ENCODE peak calls at places on chromosomes 11 and 22, in four cellular contexts. One of them, this sample, is unnamed.

GRCh38 chr22:25076281-25076680 is 123.4 kb upstream of the CRYBB3 start:
- DNase-seq in GDM1: no peak
- DNase-seq in stimulated activated CD8-positive, alpha-beta memory T cell treated with anti-CD3 and anti-CD28 coated beads, Interleukin-12 subunit alpha, Interleukin-12 subunit beta, amount 100 ng/mL, for 1 hour: no peak
- DNase-seq in iris pigment epithelial cell: no peak
- DNase-seq in this sample: no peak

GRCh38 chr22:35959121-35959800 is 69.4 kb downstream of the RBFOX2 start:
- DNase-seq in stimulated activated CD8-positive, alpha-beta memory T cell treated with anti-CD3 and anti-CD28 coated beads, Interleukin-12 subunit alpha, Interleukin-12 subunit beta, amount 100 ng/mL, for 1 hour: no peak
- DNase-seq in GDM1: no peak
- DNase-seq in iris pigment epithelial cell: no peak
- DNase-seq in this sample: no peak

GRCh38 chr11:131977231-131977630 is 606.8 kb downstream of the NTM start:
- DNase-seq in GDM1: no peak
- DNase-seq in stimulated activated CD8-positive, alpha-beta memory T cell treated with anti-CD3 and anti-CD28 coated beads, Interleukin-12 subunit alpha, Interleukin-12 subunit beta, amount 100 ng/mL, for 1 hour: no peak
- DNase-seq in iris pigment epithelial cell: peak; percentile 59
- DNase-seq in this sample: no peak

GRCh38 chr11:125890447-125891100 is 3.1 kb downstream of the HYLS1 start:
- DNase-seq in GDM1: no peak
- DNase-seq in stimulated activated CD8-positive, alpha-beta memory T cell treated with anti-CD3 and anti-CD28 coated beads, Interleukin-12 subunit alpha, Interleukin-12 subunit beta, amount 100 ng/mL, for 1 hour: no peak
- DNase-seq in iris pigment epithelial cell: peak; percentile 45
- DNase-seq in this sample: no peak

GRCh38 chr22:17554814-17555213 is 8.5 kb upstream of the SLC25A18 start:
- DNase-seq in iris pigment epithelial cell: no peak
- DNase-seq in stimulated activated CD8-positive, alpha-beta memory T cell treated with anti-CD3 and anti-CD28 coated beads, Interleukin-12 subunit alpha, Interleukin-12 subunit beta, amount 100 ng/mL, for 1 hour: no peak
- DNase-seq in GDM1: no peak
- DNase-seq in this sample: no peak

GRCh38 chr11:130212431-130212961 is 52.9 kb downstream of the ST14 start:
- DNase-seq in iris pigment epithelial cell: no peak
- DNase-seq in stimulated activated CD8-positive, alpha-beta memory T cell treated with anti-CD3 and anti-CD28 coated beads, Interleukin-12 subunit alpha, Interleukin-12 subunit beta, amount 100 ng/mL, for 1 hour: no peak
- DNase-seq in GDM1: no peak
- DNase-seq in this sample: no peak

GRCh38 chr11:67583319-67584204 is at the start of gene GSTP1:
- DNase-seq in iris pigment epithelial cell: peak; percentile 88
- DNase-seq in GDM1: peak; percentile 92
- DNase-seq in stimulated activated CD8-positive, alpha-beta memory T cell treated with anti-CD3 and anti-CD28 coated beads, Interleukin-12 subunit alpha, Interleukin-12 subunit beta, amount 100 ng/mL, for 1 hour: peak; percentile 67
- DNase-seq in this sample: peak; percentile 97

GRCh38 chr22:40679964-40680818 is 907 bp downstream of the MCHR1 start:
- DNase-seq in GDM1: no peak
- DNase-seq in iris pigment epithelial cell: peak; percentile 17
- DNase-seq in stimulated activated CD8-positive, alpha-beta memory T cell treated with anti-CD3 and anti-CD28 coated beads, Interleukin-12 subunit alpha, Interleukin-12 subunit beta, amount 100 ng/mL, for 1 hour: no peak
- DNase-seq in this sample: no peak

GRCh38 chr22:39087881-39088687 is 9.0 kb upstream of the APOBEC3H start:
- DNase-seq in iris pigment epithelial cell: no peak
- DNase-seq in stimulated activated CD8-positive, alpha-beta memory T cell treated with anti-CD3 and anti-CD28 coated beads, Interleukin-12 subunit alpha, Interleukin-12 subunit beta, amount 100 ng/mL, for 1 hour: no peak
- DNase-seq in GDM1: no peak
- DNase-seq in this sample: no peak

GRCh38 chr11:26225643-26226042 is 106.3 kb upstream of the ANO3 start:
- DNase-seq in stimulated activated CD8-positive, alpha-beta memory T cell treated with anti-CD3 and anti-CD28 coated beads, Interleukin-12 subunit alpha, Interleukin-12 subunit beta, amount 100 ng/mL, for 1 hour: no peak
- DNase-seq in iris pigment epithelial cell: no peak
- DNase-seq in GDM1: no peak
- DNase-seq in this sample: no peak

GRCh38 chr22:44458044-44459020 is 39.7 kb downstream of the RTL6 start:
- DNase-seq in stimulated activated CD8-positive, alpha-beta memory T cell treated with anti-CD3 and anti-CD28 coated beads, Interleukin-12 subunit alpha, Interleukin-12 subunit beta, amount 100 ng/mL, for 1 hour: no peak
- DNase-seq in iris pigment epithelial cell: no peak
- DNase-seq in GDM1: no peak
- DNase-seq in this sample: no peak

GRCh38 chr11:100220801-100221200 is 466.3 kb upstream of the ARHGAP42 start:
- DNase-seq in iris pigment epithelial cell: no peak
- DNase-seq in stimulated activated CD8-positive, alpha-beta memory T cell treated with anti-CD3 and anti-CD28 coated beads, Interleukin-12 subunit alpha, Interleukin-12 subunit beta, amount 100 ng/mL, for 1 hour: no peak
- DNase-seq in GDM1: no peak
- DNase-seq in this sample: no peak

GRCh38 chr22:40661661-40662060 is 17.6 kb upstream of the MCHR1 start:
- DNase-seq in stimulated activated CD8-positive, alpha-beta memory T cell treated with anti-CD3 and anti-CD28 coated beads, Interleukin-12 subunit alpha, Interleukin-12 subunit beta, amount 100 ng/mL, for 1 hour: no peak
- DNase-seq in iris pigment epithelial cell: no peak
- DNase-seq in GDM1: no peak
- DNase-seq in this sample: no peak

GRCh38 chr11:75259711-75260110 is 19.1 kb downstream of the TPBGL start:
- DNase-seq in stimulated activated CD8-positive, alpha-beta memory T cell treated with anti-CD3 and anti-CD28 coated beads, Interleukin-12 subunit alpha, Interleukin-12 subunit beta, amount 100 ng/mL, for 1 hour: no peak
- DNase-seq in iris pigment epithelial cell: no peak
- DNase-seq in GDM1: no peak
- DNase-seq in this sample: no peak

GRCh38 chr11:127619946-127620345 is 619.4 kb upstream of the KIRREL3 start:
- DNase-seq in iris pigment epithelial cell: no peak
- DNase-seq in GDM1: no peak
- DNase-seq in stimulated activated CD8-positive, alpha-beta memory T cell treated with anti-CD3 and anti-CD28 coated beads, Interleukin-12 subunit alpha, Interleukin-12 subunit beta, amount 100 ng/mL, for 1 hour: no peak
- DNase-seq in this sample: no peak

GRCh38 chr11:69539416-69540117 is 58.1 kb downstream of the LINC01488 start:
- DNase-seq in iris pigment epithelial cell: no peak
- DNase-seq in GDM1: peak; percentile 57
- DNase-seq in stimulated activated CD8-positive, alpha-beta memory T cell treated with anti-CD3 and anti-CD28 coated beads, Interleukin-12 subunit alpha, Interleukin-12 subunit beta, amount 100 ng/mL, for 1 hour: no peak
- DNase-seq in this sample: no peak

GRCh38 chr22:32331236-32331917 is 26.3 kb upstream of the RFPL3 start:
- DNase-seq in GDM1: no peak
- DNase-seq in stimulated activated CD8-positive, alpha-beta memory T cell treated with anti-CD3 and anti-CD28 coated beads, Interleukin-12 subunit alpha, Interleukin-12 subunit beta, amount 100 ng/mL, for 1 hour: no peak
- DNase-seq in iris pigment epithelial cell: no peak
- DNase-seq in this sample: no peak

GRCh38 chr11:63839508-63840355 is 822 bp downstream of the MARK2 start:
- DNase-seq in iris pigment epithelial cell: no peak
- DNase-seq in stimulated activated CD8-positive, alpha-beta memory T cell treated with anti-CD3 and anti-CD28 coated beads, Interleukin-12 subunit alpha, Interleukin-12 subunit beta, amount 100 ng/mL, for 1 hour: no peak
- DNase-seq in GDM1: peak; percentile 26
- DNase-seq in this sample: no peak

GRCh38 chr11:119776031-119776636 is 47.1 kb upstream of the NECTIN1 start:
- DNase-seq in stimulated activated CD8-positive, alpha-beta memory T cell treated with anti-CD3 and anti-CD28 coated beads, Interleukin-12 subunit alpha, Interleukin-12 subunit beta, amount 100 ng/mL, for 1 hour: no peak
- DNase-seq in iris pigment epithelial cell: no peak
- DNase-seq in GDM1: no peak
- DNase-seq in this sample: no peak

GRCh38 chr22:47205562-47205961 is 443.1 kb downstream of the TBC1D22A start:
- DNase-seq in iris pigment epithelial cell: no peak
- DNase-seq in GDM1: no peak
- DNase-seq in stimulated activated CD8-positive, alpha-beta memory T cell treated with anti-CD3 and anti-CD28 coated beads, Interleukin-12 subunit alpha, Interleukin-12 subunit beta, amount 100 ng/mL, for 1 hour: no peak
- DNase-seq in this sample: no peak

GRCh38 chr22:22479999-22480532 is 28.5 kb downstream of the ZNF280B start:
- DNase-seq in GDM1: no peak
- DNase-seq in iris pigment epithelial cell: peak; percentile 30
- DNase-seq in stimulated activated CD8-positive, alpha-beta memory T cell treated with anti-CD3 and anti-CD28 coated beads, Interleukin-12 subunit alpha, Interleukin-12 subunit beta, amount 100 ng/mL, for 1 hour: no peak
- DNase-seq in this sample: no peak

GRCh38 chr11:73528420-73528819 is 69.5 kb downstream of the FAM168A start:
- DNase-seq in GDM1: no peak
- DNase-seq in iris pigment epithelial cell: peak; percentile 21
- DNase-seq in stimulated activated CD8-positive, alpha-beta memory T cell treated with anti-CD3 and anti-CD28 coated beads, Interleukin-12 subunit alpha, Interleukin-12 subunit beta, amount 100 ng/mL, for 1 hour: no peak
- DNase-seq in this sample: peak; percentile 81

GRCh38 chr11:3959015-3959917 is 103.8 kb downstream of the STIM1 start:
- DNase-seq in iris pigment epithelial cell: peak; percentile 75
- DNase-seq in GDM1: no peak
- DNase-seq in stimulated activated CD8-positive, alpha-beta memory T cell treated with anti-CD3 and anti-CD28 coated beads, Interleukin-12 subunit alpha, Interleukin-12 subunit beta, amount 100 ng/mL, for 1 hour: no peak
- DNase-seq in this sample: no peak

GRCh38 chr11:132471491-132471890 is 1060.8 kb downstream of the OPCML start:
- DNase-seq in stimulated activated CD8-positive, alpha-beta memory T cell treated with anti-CD3 and anti-CD28 coated beads, Interleukin-12 subunit alpha, Interleukin-12 subunit beta, amount 100 ng/mL, for 1 hour: no peak
- DNase-seq in iris pigment epithelial cell: no peak
- DNase-seq in GDM1: no peak
- DNase-seq in this sample: no peak

GRCh38 chr11:45658292-45658991 is 7.0 kb downstream of the CHST1 start:
- DNase-seq in iris pigment epithelial cell: peak; percentile 83
- DNase-seq in GDM1: no peak
- DNase-seq in stimulated activated CD8-positive, alpha-beta memory T cell treated with anti-CD3 and anti-CD28 coated beads, Interleukin-12 subunit alpha, Interleukin-12 subunit beta, amount 100 ng/mL, for 1 hour: no peak
- DNase-seq in this sample: no peak

GRCh38 chr11:33716236-33716635 is 15.6 kb upstream of the C11orf91 start:
- DNase-seq in stimulated activated CD8-positive, alpha-beta memory T cell treated with anti-CD3 and anti-CD28 coated beads, Interleukin-12 subunit alpha, Interleukin-12 subunit beta, amount 100 ng/mL, for 1 hour: no peak
- DNase-seq in GDM1: no peak
- DNase-seq in iris pigment epithelial cell: peak; percentile 60
- DNase-seq in this sample: no peak

GRCh38 chr11:419248-420005 is 4.6 kb upstream of the SIGIRR start:
- DNase-seq in stimulated activated CD8-positive, alpha-beta memory T cell treated with anti-CD3 and anti-CD28 coated beads, Interleukin-12 subunit alpha, Interleukin-12 subunit beta, amount 100 ng/mL, for 1 hour: no peak
- DNase-seq in GDM1: no peak
- DNase-seq in iris pigment epithelial cell: no peak
- DNase-seq in this sample: no peak

GRCh38 chr11:7672960-7673723 is at the start of gene CYB5R2:
- DNase-seq in GDM1: no peak
- DNase-seq in iris pigment epithelial cell: peak; percentile 56
- DNase-seq in stimulated activated CD8-positive, alpha-beta memory T cell treated with anti-CD3 and anti-CD28 coated beads, Interleukin-12 subunit alpha, Interleukin-12 subunit beta, amount 100 ng/mL, for 1 hour: no peak
- DNase-seq in this sample: no peak

GRCh38 chr22:25051983-25052710 is 99.6 kb downstream of the KIAA1671 start:
- DNase-seq in GDM1: no peak
- DNase-seq in stimulated activated CD8-positive, alpha-beta memory T cell treated with anti-CD3 and anti-CD28 coated beads, Interleukin-12 subunit alpha, Interleukin-12 subunit beta, amount 100 ng/mL, for 1 hour: no peak
- DNase-seq in iris pigment epithelial cell: no peak
- DNase-seq in this sample: no peak

GRCh38 chr22:20573830-20574615 is 66.6 kb downstream of the MED15 start:
- DNase-seq in GDM1: no peak
- DNase-seq in stimulated activated CD8-positive, alpha-beta memory T cell treated with anti-CD3 and anti-CD28 coated beads, Interleukin-12 subunit alpha, Interleukin-12 subunit beta, amount 100 ng/mL, for 1 hour: no peak
- DNase-seq in iris pigment epithelial cell: no peak
- DNase-seq in this sample: no peak

GRCh38 chr11:79198203-79198897 is 242.5 kb downstream of the TENM4 start:
- DNase-seq in GDM1: no peak
- DNase-seq in iris pigment epithelial cell: no peak
- DNase-seq in stimulated activated CD8-positive, alpha-beta memory T cell treated with anti-CD3 and anti-CD28 coated beads, Interleukin-12 subunit alpha, Interleukin-12 subunit beta, amount 100 ng/mL, for 1 hour: no peak
- DNase-seq in this sample: no peak

GRCh38 chr11:17753641-17754040 is 19.1 kb downstream of the KCNC1 start:
- DNase-seq in GDM1: no peak
- DNase-seq in iris pigment epithelial cell: no peak
- DNase-seq in stimulated activated CD8-positive, alpha-beta memory T cell treated with anti-CD3 and anti-CD28 coated beads, Interleukin-12 subunit alpha, Interleukin-12 subunit beta, amount 100 ng/mL, for 1 hour: no peak
- DNase-seq in this sample: no peak

This sample was measured in KG1.